ENCODE peak calls at places on chromosomes 16 and 17, in seven cellular contexts. A is fibroblast of mammary gland, S is ovary, B is NCI-H1092 treated with DMSO at 0.1 percent for 48 hours, J is Kasumi-1, F is epithelial cell of prostate, C is anterior cingulate cortex. T is an unnamed sample.

GRCh38 chr17:78172284-78173024 is 4.1 kb downstream of the SYNGR2 start:
- DNase-seq in A (no peak), S (peak), B (no peak), J (peak), F (no peak), C (no peak), T (no peak)

GRCh38 chr16:56998861-56999260 is 9.5 kb downstream of the NLRC5 start:
- DNase-seq in A (no peak), S (no peak), B (no peak), J (no peak), F (no peak), C (no peak), T (no peak)

GRCh38 chr17:74686761-74687160 is 26.0 kb downstream of the CD300LF start:
- DNase-seq in A (no peak), S (no peak), B (no peak), J (no peak), F (no peak), C (no peak), T (no peak)

GRCh38 chr17:67746704-67747571 is 29.2 kb downstream of the NOL11 start:
- DNase-seq in A (no peak), S (no peak), B (no peak), J (peak), F (no peak), C (no peak), T (no peak)

GRCh38 chr16:85649978-85650863 is 37.1 kb downstream of the GSE1 start:
- DNase-seq in A (no peak), S (peak), B (peak), J (no peak), F (no peak), C (no peak), T (no peak)

GRCh38 chr17:71460943-71461342 is 659.9 kb upstream of the SOX9 start:
- DNase-seq in A (peak), S (no peak), B (peak), J (peak), F (no peak), C (peak), T (no peak)

GRCh38 chr17:67534941-67535340 is 157.9 kb downstream of the PITPNC1 start:
- DNase-seq in A (no peak), S (no peak), B (no peak), J (no peak), F (no peak), C (no peak), T (no peak)

GRCh38 chr17:66655861-66656260 is 179.1 kb upstream of the CACNG5 start:
- DNase-seq in A (peak), S (no peak), B (no peak), J (no peak), F (peak), C (no peak), T (no peak)

GRCh38 chr17:63696381-63696961 is 3.5 kb downstream of the LIMD2 start:
- DNase-seq in A (peak), S (no peak), B (no peak), J (peak), F (no peak), C (no peak), T (no peak)

GRCh38 chr17:50020841-50021599 is 26.0 kb upstream of the DLX3 start:
- DNase-seq in A (no peak), S (no peak), B (no peak), J (peak), F (no peak), C (no peak), T (no peak)

GRCh38 chr16:86931410-86931941 is 353.1 kb downstream of the FOXL1 start:
- DNase-seq in A (peak), S (peak), B (no peak), J (no peak), F (no peak), C (no peak), T (peak)

GRCh38 chr17:9408381-9408780 is 167.2 kb downstream of the STX8 start:
- DNase-seq in A (peak), S (no peak), B (no peak), J (no peak), F (peak), C (no peak), T (no peak)

GRCh38 chr17:36608794-36609497 is 7.6 kb downstream of the MRM1 start:
- DNase-seq in A (peak), S (peak), B (peak), J (peak), F (peak), C (peak), T (no peak)

GRCh38 chr17:75697651-75698291 is 23.5 kb upstream of the ITGB4 start:
- DNase-seq in A (no peak), S (no peak), B (no peak), J (no peak), F (no peak), C (peak), T (no peak)

GRCh38 chr16:11190585-11191565 is 65.1 kb downstream of the SOCS1 start:
- DNase-seq in A (peak), S (no peak), B (peak), J (no peak), F (no peak), C (no peak), T (no peak)

GRCh38 chr16:27764427-27764826 is 214.5 kb downstream of the KATNIP start:
- DNase-seq in A (no peak), S (no peak), B (no peak), J (no peak), F (no peak), C (no peak), T (no peak)

GRCh38 chr16:265711-266110 is 10.0 kb downstream of the RGS11 start:
- DNase-seq in A (no peak), S (no peak), B (no peak), J (no peak), F (no peak), C (no peak), T (no peak)

GRCh38 chr17:71224824-71225575 is 895.8 kb upstream of the SOX9 start:
- DNase-seq in A (no peak), S (no peak), B (peak), J (no peak), F (no peak), C (no peak), T (no peak)

T was measured in HS-5.